ENCODE peak calls at places on chromosomes 11 and 22, in four cellular contexts. One of them, this sample, is unnamed.

GRCh38 chr22:41857160-41857859 is 24.4 kb downstream of the SREBF2 start:
- DNase-seq in GM12878: peak; percentile 46
- DNase-seq in K562: peak; percentile 79
- DNase-seq in HL-60: peak; percentile 80
- DNase-seq in this sample: no peak

GRCh38 chr11:123461164-123461563 is 31.1 kb downstream of the GRAMD1B start:
- DNase-seq in GM12878: no peak
- DNase-seq in K562: no peak
- DNase-seq in HL-60: no peak
- DNase-seq in this sample: no peak

GRCh38 chr11:1750840-1751520 is 585 bp upstream of the IFITM10 start:
- DNase-seq in GM12878: no peak
- DNase-seq in K562: no peak
- DNase-seq in HL-60: no peak
- DNase-seq in this sample: no peak

GRCh38 chr11:61574611-61575010 is 6.3 kb downstream of the SYT7 start:
- DNase-seq in GM12878: no peak
- DNase-seq in K562: no peak
- DNase-seq in HL-60: no peak
- DNase-seq in this sample: no peak

GRCh38 chr11:2798951-2799761 is 86.4 kb downstream of the CDKN1C start:
- DNase-seq in GM12878: no peak
- DNase-seq in K562: no peak
- DNase-seq in HL-60: no peak
- DNase-seq in this sample: no peak

GRCh38 chr11:111469200-111469599 is 43.0 kb downstream of the BTG4 start:
- DNase-seq in GM12878: no peak
- DNase-seq in K562: no peak
- DNase-seq in HL-60: no peak
- DNase-seq in this sample: no peak

GRCh38 chr22:42111798-42112197 is 18.8 kb downstream of the CYP2D6 start:
- DNase-seq in GM12878: no peak
- DNase-seq in K562: no peak
- DNase-seq in HL-60: no peak
- DNase-seq in this sample: no peak

GRCh38 chr11:83477772-83478171 is 191.6 kb upstream of the CCDC90B start:
- DNase-seq in GM12878: no peak
- DNase-seq in K562: no peak
- DNase-seq in HL-60: no peak
- DNase-seq in this sample: no peak

GRCh38 chr11:57787920-57788716 is 26.5 kb downstream of the CTNND1 start:
- DNase-seq in GM12878: peak; percentile 70
- DNase-seq in K562: no peak
- DNase-seq in HL-60: peak; percentile 92
- DNase-seq in this sample: peak; percentile 22

GRCh38 chr11:129287920-129288319 is 87.7 kb upstream of the BARX2 start:
- DNase-seq in GM12878: no peak
- DNase-seq in K562: no peak
- DNase-seq in HL-60: no peak
- DNase-seq in this sample: no peak

GRCh38 chr22:23106906-23107367 is 34.9 kb downstream of the RSPH14 start:
- DNase-seq in GM12878: no peak
- DNase-seq in K562: peak; percentile 65
- DNase-seq in HL-60: no peak
- DNase-seq in this sample: no peak

GRCh38 chr11:28697920-28698827 is 590.0 kb downstream of the METTL15 start:
- DNase-seq in GM12878: no peak
- DNase-seq in K562: peak; percentile 52
- DNase-seq in HL-60: peak; percentile 34
- DNase-seq in this sample: peak; percentile 2

DNA sequence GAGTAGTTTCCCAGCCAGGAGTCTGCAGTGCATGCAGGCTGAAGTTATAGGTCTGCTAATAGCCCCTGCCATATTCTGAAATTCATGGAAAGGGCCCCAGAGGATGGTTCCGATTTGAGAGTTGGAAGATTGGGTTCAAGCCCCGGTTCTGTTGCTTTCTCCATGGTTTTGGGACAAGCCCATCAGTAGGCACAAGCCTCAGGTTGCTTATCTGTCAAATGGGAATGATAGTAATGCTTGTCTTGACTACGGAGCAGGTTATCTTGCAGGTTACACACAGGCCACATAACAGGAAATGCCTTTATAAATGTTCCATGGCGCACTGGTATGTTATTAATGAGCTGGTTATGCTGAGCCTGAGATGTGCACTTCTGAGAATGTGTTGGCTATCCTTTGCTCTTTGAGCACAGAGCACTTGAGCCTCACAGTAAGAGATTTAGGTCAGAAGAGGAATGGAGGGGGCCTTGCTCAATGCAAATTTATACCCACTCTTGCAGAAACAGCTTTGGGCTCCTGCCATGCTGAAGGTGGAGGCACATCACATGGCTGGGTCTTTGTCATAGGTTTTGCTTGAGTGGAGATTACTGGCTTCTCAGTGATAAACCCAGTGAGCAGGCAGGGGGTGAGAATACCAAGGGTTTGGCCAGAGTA is 47.1 kb downstream of the ZNRF3 start:
- DNase-seq in GM12878: no peak
- DNase-seq in K562: no peak
- DNase-seq in HL-60: no peak
- DNase-seq in this sample: no peak
- TF ChIP-seq SPI1 in GM12878: no peak
- TF ChIP-seq SPI1 in K562: no peak
- TF ChIP-seq SPI1 in HL-60: no peak
- TF ChIP-seq SPI1 in this sample: no peak

GRCh38 chr11:70914496-70914895 is 337.9 kb downstream of the SHANK2 start:
- DNase-seq in GM12878: no peak
- DNase-seq in K562: no peak
- DNase-seq in HL-60: no peak
- DNase-seq in this sample: no peak

GRCh38 chr11:70912226-70912840 is 340.0 kb downstream of the SHANK2 start:
- DNase-seq in GM12878: no peak
- DNase-seq in K562: no peak
- DNase-seq in HL-60: no peak
- DNase-seq in this sample: no peak

GRCh38 chr11:70915158-70915795 is 337.1 kb downstream of the SHANK2 start:
- DNase-seq in GM12878: no peak
- DNase-seq in K562: no peak
- DNase-seq in HL-60: no peak
- DNase-seq in this sample: no peak

GRCh38 chr11:70916321-70916720 is 336.1 kb downstream of the SHANK2 start:
- DNase-seq in GM12878: no peak
- DNase-seq in K562: no peak
- DNase-seq in HL-60: no peak
- DNase-seq in this sample: no peak

DNA sequence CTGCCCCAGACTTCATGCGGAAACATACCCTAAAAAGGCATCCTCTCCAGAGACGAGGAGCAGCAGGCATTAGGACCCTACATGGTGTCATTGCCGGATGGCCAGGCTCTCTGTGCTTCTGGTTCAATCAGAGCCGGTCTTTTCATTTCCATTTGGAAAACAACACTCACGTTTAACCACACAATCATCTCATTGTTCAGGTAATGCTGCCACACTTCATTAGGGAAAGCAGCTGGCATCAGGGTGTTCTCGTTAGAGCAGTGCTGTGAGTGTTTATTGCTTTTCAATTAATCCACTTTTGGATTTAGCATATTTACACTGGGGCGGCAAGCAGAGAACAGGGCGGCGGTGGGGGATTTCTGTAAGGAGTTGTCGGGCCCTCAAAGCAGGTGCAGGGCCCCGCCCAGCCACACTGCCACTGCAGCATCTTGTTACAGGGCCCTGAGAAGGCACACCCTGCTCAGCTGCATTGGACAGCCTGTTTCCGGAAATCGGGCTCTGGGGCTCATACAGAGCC is 338.6 kb downstream of the SHANK2 start:
- DNase-seq in GM12878: no peak
- DNase-seq in K562: no peak
- DNase-seq in HL-60: no peak
- DNase-seq in this sample: no peak
- TF ChIP-seq SPI1 in GM12878: no peak
- TF ChIP-seq SPI1 in K562: no peak
- TF ChIP-seq SPI1 in HL-60: no peak
- TF ChIP-seq SPI1 in this sample: no peak

GRCh38 chr22:49193348-49193747 is 634.3 kb downstream of the BRD1 start:
- DNase-seq in GM12878: no peak
- DNase-seq in K562: no peak
- DNase-seq in HL-60: no peak
- DNase-seq in this sample: no peak
- TF ChIP-seq SPI1 in GM12878: no peak
- TF ChIP-seq SPI1 in K562: no peak
- TF ChIP-seq SPI1 in HL-60: no peak
- TF ChIP-seq SPI1 in this sample: no peak

GRCh38 chr11:25068451-25068850 is 571.6 kb downstream of the LUZP2 start:
- DNase-seq in GM12878: no peak
- DNase-seq in K562: no peak
- DNase-seq in HL-60: no peak
- DNase-seq in this sample: no peak
- TF ChIP-seq SPI1 in GM12878: no peak
- TF ChIP-seq SPI1 in K562: no peak
- TF ChIP-seq SPI1 in HL-60: no peak
- TF ChIP-seq SPI1 in this sample: no peak

GRCh38 chr22:32708835-32709234 is 92.7 kb upstream of the TIMP3 start:
- DNase-seq in GM12878: no peak
- DNase-seq in K562: no peak
- DNase-seq in HL-60: no peak
- DNase-seq in this sample: no peak
- TF ChIP-seq SPI1 in GM12878: no peak
- TF ChIP-seq SPI1 in K562: no peak
- TF ChIP-seq SPI1 in HL-60: no peak
- TF ChIP-seq SPI1 in this sample: no peak

DNA sequence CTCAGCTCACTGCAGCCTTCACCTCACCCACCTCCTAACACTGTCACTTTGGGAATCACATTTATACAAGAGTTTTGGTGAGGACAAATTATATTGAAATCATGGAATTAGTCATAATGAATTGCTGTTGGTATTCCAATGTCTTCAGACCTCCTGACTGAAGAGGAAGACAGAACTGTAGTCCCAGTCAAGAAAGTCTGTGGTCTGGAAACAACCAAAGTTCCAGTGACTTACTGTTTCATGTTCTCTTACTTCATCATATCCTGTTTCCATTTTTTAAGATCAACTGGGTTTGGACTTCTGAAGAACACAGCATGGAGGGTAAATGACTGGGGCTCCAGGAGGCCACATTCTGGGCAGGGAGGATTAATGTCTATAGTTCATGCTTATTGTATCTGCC is 43.0 kb upstream of the HIPK3 start:
- DNase-seq in GM12878: no peak
- DNase-seq in K562: no peak
- DNase-seq in HL-60: peak; percentile 29
- DNase-seq in this sample: no peak
- TF ChIP-seq SPI1 in GM12878: no peak
- TF ChIP-seq SPI1 in K562: no peak
- TF ChIP-seq SPI1 in HL-60: no peak
- TF ChIP-seq SPI1 in this sample: no peak

GRCh38 chr11:84829162-84829561 is 798.0 kb downstream of the DLG2 start:
- DNase-seq in GM12878: no peak
- DNase-seq in K562: no peak
- DNase-seq in HL-60: no peak
- DNase-seq in this sample: no peak
- TF ChIP-seq SPI1 in GM12878: no peak
- TF ChIP-seq SPI1 in K562: no peak
- TF ChIP-seq SPI1 in HL-60: no peak
- TF ChIP-seq SPI1 in this sample: no peak

GRCh38 chr22:37304595-37305343 is 22.5 kb downstream of the CYTH4 start:
- DNase-seq in GM12878: no peak
- DNase-seq in K562: peak; percentile 44
- DNase-seq in HL-60: no peak
- DNase-seq in this sample: no peak
- TF ChIP-seq SPI1 in GM12878: no peak
- TF ChIP-seq SPI1 in K562: no peak
- TF ChIP-seq SPI1 in HL-60: no peak
- TF ChIP-seq SPI1 in this sample: no peak

This sample was measured in GM12891.